ENCODE peak calls at places on chromosome 13, in four cellular contexts. One of them, this sample, is unnamed. For H3K4me1, the result is how much of the 10 kb centered on the place peaks cover.

GRCh38 chr13:109348514-109349340 is 437.7 kb downstream of the IRS2 start:
- DNase-seq in kidney: no peak
- DNase-seq in neural progenitor cell: no peak
- DNase-seq in heart right ventricle: no peak
- DNase-seq in this sample: no peak

GRCh38 chr13:19818223-19818842 is 35.6 kb upstream of the PSPC1 start:
- DNase-seq in neural progenitor cell: peak
- DNase-seq in heart right ventricle: peak
- DNase-seq in kidney: peak
- DNase-seq in this sample: peak

GRCh38 chr13:51628059-51628852 is 44.0 kb downstream of the WDFY2 start:
- DNase-seq in neural progenitor cell: no peak
- DNase-seq in kidney: no peak
- DNase-seq in heart right ventricle: no peak
- DNase-seq in this sample: no peak

GRCh38 chr13:29858667-29859066 is 8.2 kb upstream of the UBL3 start:
- DNase-seq in neural progenitor cell: no peak
- DNase-seq in kidney: no peak
- DNase-seq in heart right ventricle: no peak
- DNase-seq in this sample: no peak

GRCh38 chr13:26561636-26562537 is 4.4 kb downstream of the WASF3 start:
- DNase-seq in heart right ventricle: no peak
- DNase-seq in neural progenitor cell: peak
- DNase-seq in kidney: no peak
- DNase-seq in this sample: no peak

GRCh38 chr13:85806553-85807175 is 7.4 kb upstream of the SLITRK6 start:
- DNase-seq in kidney: no peak
- DNase-seq in neural progenitor cell: peak
- DNase-seq in heart right ventricle: no peak
- DNase-seq in this sample: no peak

GRCh38 chr13:106432636-106433035 is 102.8 kb downstream of the EFNB2 start:
- DNase-seq in kidney: no peak
- DNase-seq in neural progenitor cell: no peak
- DNase-seq in heart right ventricle: no peak
- DNase-seq in this sample: no peak

GRCh38 chr13:87827479-87827878 is 156.3 kb downstream of the SLITRK5 start:
- DNase-seq in kidney: no peak
- DNase-seq in heart right ventricle: no peak
- DNase-seq in neural progenitor cell: no peak
- DNase-seq in this sample: no peak

GRCh38 chr13:73462241-73462640 is 403.4 kb downstream of the KLF5 start:
- DNase-seq in heart right ventricle: no peak
- DNase-seq in kidney: no peak
- DNase-seq in neural progenitor cell: no peak
- DNase-seq in this sample: no peak

GRCh38 chr13:42715909-42716308 is 65.5 kb upstream of the FAM216B start:
- DNase-seq in neural progenitor cell: no peak
- DNase-seq in heart right ventricle: no peak
- DNase-seq in kidney: no peak
- DNase-seq in this sample: no peak

GRCh38 chr13:39451860-39452301 is 151.1 kb downstream of the LHFPL6 start:
- DNase-seq in neural progenitor cell: no peak
- DNase-seq in heart right ventricle: peak
- DNase-seq in kidney: no peak
- DNase-seq in this sample: no peak

GRCh38 chr13:63190742-63191141 is 1775.1 kb upstream of the PCDH20 start:
- DNase-seq in neural progenitor cell: no peak
- DNase-seq in kidney: no peak
- DNase-seq in heart right ventricle: no peak
- DNase-seq in this sample: no peak

GRCh38 chr13:110109910-110110309 is 197.0 kb downstream of the COL4A1 start:
- DNase-seq in kidney: no peak
- DNase-seq in heart right ventricle: peak
- DNase-seq in neural progenitor cell: peak
- DNase-seq in this sample: no peak

GRCh38 chr13:52848455-52849190 is at the start of gene PCDH8:
- DNase-seq in kidney: no peak
- DNase-seq in heart right ventricle: no peak
- DNase-seq in neural progenitor cell: peak
- DNase-seq in this sample: no peak

GRCh38 chr13:34939771-34940170 is 2.3 kb upstream of the NBEA start:
- DNase-seq in neural progenitor cell: no peak
- DNase-seq in kidney: no peak
- DNase-seq in heart right ventricle: no peak
- DNase-seq in this sample: no peak

GRCh38 chr13:24038846-24039330 is 121.6 kb upstream of the SPATA13 start:
- DNase-seq in neural progenitor cell: no peak
- DNase-seq in heart right ventricle: no peak
- DNase-seq in kidney: no peak
- DNase-seq in this sample: no peak

GRCh38 chr13:40384976-40385857 is 281.2 kb downstream of the FOXO1 start:
- DNase-seq in kidney: no peak
- DNase-seq in neural progenitor cell: no peak
- DNase-seq in heart right ventricle: no peak
- DNase-seq in this sample: no peak

GRCh38 chr13:23557733-23558132 is 12.5 kb upstream of the TNFRSF19 start:
- DNase-seq in heart right ventricle: no peak
- DNase-seq in neural progenitor cell: no peak
- DNase-seq in kidney: no peak
- DNase-seq in this sample: no peak

GRCh38 chr13:60689076-60689475 is 292.1 kb downstream of the TDRD3 start:
- DNase-seq in kidney: no peak
- DNase-seq in neural progenitor cell: no peak
- DNase-seq in heart right ventricle: no peak
- DNase-seq in this sample: no peak

GRCh38 chr13:92513672-92514071 is 712.9 kb upstream of the GPC6 start:
- DNase-seq in heart right ventricle: no peak
- DNase-seq in neural progenitor cell: no peak
- DNase-seq in kidney: no peak
- DNase-seq in this sample: no peak

GRCh38 chr13:40969169-40969901 is 49.8 kb downstream of the ELF1 start:
- DNase-seq in heart right ventricle: no peak
- DNase-seq in neural progenitor cell: no peak
- DNase-seq in kidney: no peak
- DNase-seq in this sample: no peak

GRCh38 chr13:42880241-42880640 is 98.9 kb downstream of the FAM216B start:
- DNase-seq in heart right ventricle: no peak
- DNase-seq in neural progenitor cell: no peak
- DNase-seq in kidney: no peak
- DNase-seq in this sample: no peak

GRCh38 chr13:30739646-30740642 is 4.6 kb downstream of the ALOX5AP start:
- DNase-seq in heart right ventricle: no peak
- DNase-seq in neural progenitor cell: peak
- DNase-seq in kidney: no peak
- DNase-seq in this sample: peak

GRCh38 chr13:107642841-107643240 is 572.5 kb downstream of the LIG4 start:
- DNase-seq in heart right ventricle: no peak
- DNase-seq in neural progenitor cell: no peak
- DNase-seq in kidney: no peak
- DNase-seq in this sample: no peak

GRCh38 chr13:103386341-103386740 is 320.1 kb upstream of the SLC10A2 start:
- DNase-seq in neural progenitor cell: no peak
- DNase-seq in heart right ventricle: no peak
- DNase-seq in kidney: no peak
- DNase-seq in this sample: no peak

GRCh38 chr13:98447881-98448641 is 128.8 kb downstream of the STK24 start:
- DNase-seq in kidney: peak
- DNase-seq in neural progenitor cell: peak
- DNase-seq in heart right ventricle: peak
- DNase-seq in this sample: no peak

GRCh38 chr13:35984287-35984686 is 146.9 kb downstream of the DCLK1 start:
- DNase-seq in heart right ventricle: no peak
- DNase-seq in kidney: no peak
- DNase-seq in neural progenitor cell: no peak
- DNase-seq in this sample: no peak

GRCh38 chr13:91166714-91167511 is 180.6 kb upstream of the MIR17HG start:
- DNase-seq in kidney: no peak
- DNase-seq in neural progenitor cell: no peak
- DNase-seq in heart right ventricle: no peak
- DNase-seq in this sample: no peak

GRCh38 chr13:53501387-53501786 is 472.8 kb downstream of the OLFM4 start:
- DNase-seq in kidney: no peak
- DNase-seq in heart right ventricle: no peak
- DNase-seq in neural progenitor cell: no peak
- DNase-seq in this sample: no peak

GRCh38 chr13:71274923-71275593 is 591.9 kb downstream of the DACH1 start:
- DNase-seq in kidney: no peak
- DNase-seq in heart right ventricle: no peak
- DNase-seq in neural progenitor cell: no peak
- DNase-seq in this sample: no peak

GRCh38 chr13:41915096-41915495 is 45.8 kb downstream of the VWA8 start:
- DNase-seq in neural progenitor cell: no peak
- DNase-seq in heart right ventricle: no peak
- DNase-seq in kidney: no peak
- DNase-seq in this sample: no peak

GRCh38 chr13:32092471-32092870 is 60.9 kb downstream of the FRY start:
- DNase-seq in neural progenitor cell: no peak
- DNase-seq in kidney: no peak
- DNase-seq in heart right ventricle: no peak
- DNase-seq in this sample: no peak

GRCh38 chr13:82917984-82918383 is 964.3 kb downstream of the SLITRK1 start:
- DNase-seq in neural progenitor cell: no peak
- DNase-seq in heart right ventricle: no peak
- DNase-seq in kidney: no peak
- DNase-seq in this sample: no peak

GRCh38 chr13:41509996-41510395 is 52.6 kb downstream of the RGCC start:
- DNase-seq in neural progenitor cell: no peak
- DNase-seq in heart right ventricle: no peak
- DNase-seq in kidney: no peak
- DNase-seq in this sample: no peak

DNA sequence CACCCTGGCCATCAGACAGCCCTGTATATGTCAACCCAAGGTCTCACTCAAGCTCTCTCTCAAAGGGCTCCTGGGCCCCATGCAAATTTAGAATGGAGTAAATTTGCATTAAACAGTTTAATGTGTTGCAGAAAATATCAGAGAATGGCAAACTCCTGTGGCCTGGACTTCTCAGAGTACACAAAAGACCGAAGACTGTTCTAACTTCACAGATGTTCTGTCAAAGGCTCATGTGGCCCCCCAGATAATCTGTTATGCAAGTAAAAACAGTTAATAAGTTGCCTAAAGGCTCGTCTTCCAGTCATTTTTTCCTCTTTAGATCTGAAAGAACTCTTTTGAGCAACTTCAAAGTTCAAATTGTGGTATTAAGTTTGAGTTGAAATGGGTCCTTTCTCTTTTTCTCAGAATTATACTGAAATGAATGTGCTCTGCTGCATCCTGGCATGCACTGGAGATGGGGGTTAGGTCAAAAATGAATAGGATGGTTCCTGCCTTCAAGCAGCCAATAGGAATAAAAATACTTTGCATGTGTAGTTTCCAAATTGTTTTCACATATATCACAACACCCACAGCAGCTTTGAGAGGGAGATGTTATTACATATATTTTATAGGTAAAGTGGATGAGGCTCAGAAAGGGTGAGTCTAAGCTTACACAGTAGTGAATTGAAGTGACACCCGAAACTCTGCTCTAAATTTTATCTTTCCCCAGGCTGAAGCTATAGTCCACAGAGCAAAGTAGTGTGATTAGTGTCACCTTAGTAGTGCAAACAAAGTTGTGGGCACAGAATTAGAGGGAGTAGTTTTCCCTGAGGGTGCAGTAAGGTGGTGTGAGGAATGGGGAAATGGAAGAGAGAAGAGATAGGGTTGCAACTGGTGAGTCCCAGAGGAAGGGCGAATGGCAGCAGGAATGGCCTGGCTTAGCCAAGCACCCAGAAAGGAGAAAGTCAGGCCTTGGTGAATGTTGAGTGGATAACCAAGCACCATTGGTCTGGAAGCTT is 205.0 kb upstream of the RFC3 start:
- DNase-seq in neural progenitor cell: no peak
- DNase-seq in heart right ventricle: no peak
- DNase-seq in kidney: no peak
- DNase-seq in this sample: no peak
- H3K4me3 ChIP-seq in neural progenitor cell: no peak
- H3K4me3 ChIP-seq in heart right ventricle: no peak
- H3K4me3 ChIP-seq in kidney: no peak
- H3K4me3 ChIP-seq in this sample: no peak

GRCh38 chr13:37616131-37616530 is 17.6 kb upstream of the POSTN start:
- DNase-seq in kidney: no peak
- DNase-seq in neural progenitor cell: no peak
- DNase-seq in heart right ventricle: no peak
- DNase-seq in this sample: no peak
- H3K4me1 ChIP-seq in kidney: under half
- H3K4me1 ChIP-seq in neural progenitor cell: under half
- H3K4me1 ChIP-seq in heart right ventricle: under half
- H3K4me1 ChIP-seq in this sample: under half

GRCh38 chr13:21119526-21119925 is 56.8 kb downstream of the SKA3 start:
- DNase-seq in neural progenitor cell: no peak
- DNase-seq in kidney: no peak
- DNase-seq in heart right ventricle: no peak
- DNase-seq in this sample: no peak

GRCh38 chr13:21116141-21116540 is 54.8 kb upstream of the LATS2 start:
- DNase-seq in neural progenitor cell: no peak
- DNase-seq in kidney: no peak
- DNase-seq in heart right ventricle: no peak
- DNase-seq in this sample: no peak

GRCh38 chr13:21120191-21120590 is 56.2 kb downstream of the SKA3 start:
- DNase-seq in heart right ventricle: no peak
- DNase-seq in kidney: no peak
- DNase-seq in neural progenitor cell: no peak
- DNase-seq in this sample: no peak

GRCh38 chr13:21117104-21117809 is 55.9 kb upstream of the LATS2 start:
- DNase-seq in kidney: no peak
- DNase-seq in neural progenitor cell: no peak
- DNase-seq in heart right ventricle: no peak
- DNase-seq in this sample: no peak

GRCh38 chr13:21118180-21118579 is 56.8 kb upstream of the LATS2 start:
- DNase-seq in kidney: no peak
- DNase-seq in neural progenitor cell: no peak
- DNase-seq in heart right ventricle: no peak
- DNase-seq in this sample: no peak
- H3K4me3 ChIP-seq in kidney: no peak
- H3K4me3 ChIP-seq in neural progenitor cell: no peak
- H3K4me3 ChIP-seq in heart right ventricle: no peak
- H3K4me3 ChIP-seq in this sample: no peak

DNA sequence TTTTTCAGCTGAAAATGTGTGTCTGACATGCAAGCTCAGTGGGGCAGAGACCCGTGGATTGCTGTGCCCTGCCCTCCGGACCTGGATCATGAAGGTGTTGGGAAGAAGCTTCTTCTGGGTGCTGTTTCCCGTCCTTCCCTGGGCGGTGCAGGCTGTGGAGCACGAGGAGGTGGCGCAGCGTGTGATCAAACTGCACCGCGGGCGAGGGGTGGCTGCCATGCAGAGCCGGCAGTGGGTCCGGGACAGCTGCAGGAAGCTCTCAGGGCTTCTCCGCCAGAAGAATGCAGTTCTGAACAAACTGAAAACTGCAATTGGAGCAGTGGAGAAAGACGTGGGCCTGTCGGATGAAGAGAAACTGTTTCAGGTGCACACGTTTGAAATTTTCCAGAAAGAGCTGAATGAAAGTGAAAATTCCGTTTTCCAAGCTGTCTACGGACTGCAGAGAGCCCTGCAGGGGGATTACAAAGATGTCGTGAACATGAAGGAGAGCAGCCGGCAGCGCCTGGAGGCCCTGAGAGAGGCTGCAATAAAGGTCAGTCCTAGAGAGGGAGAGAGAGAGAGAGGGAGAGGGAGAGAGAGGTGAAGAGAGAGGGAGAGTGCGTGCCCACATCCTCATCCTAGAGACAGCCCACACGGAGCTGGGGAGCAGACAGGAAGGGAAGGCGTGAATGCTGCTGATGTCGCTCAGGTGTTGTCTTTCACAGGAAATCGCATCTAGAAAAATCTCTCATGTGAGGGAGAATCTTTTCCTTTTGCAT is 5.2 kb upstream of the DCUN1D2 start:
- DNase-seq in kidney: no peak
- DNase-seq in heart right ventricle: no peak
- DNase-seq in neural progenitor cell: peak
- DNase-seq in this sample: no peak
- H3K4me1 ChIP-seq in kidney: under half
- H3K4me1 ChIP-seq in heart right ventricle: half or more
- H3K4me1 ChIP-seq in neural progenitor cell: under half
- H3K4me1 ChIP-seq in this sample: under half